ENCODE peak calls at places on chromosomes 5 and 9, in four cellular contexts. B is psoas muscle, A is A549, D is breast epithelium. H is an unnamed sample.

GRCh38 chr5:18553269-18553668 is 919.0 kb downstream of the TAF11L14 start:
- DNase-seq in B (no peak), A (peak; percentile 6), D (no peak), H (no peak)

GRCh38 chr5:149134778-149135169 is 6.5 kb upstream of the ABLIM3 start:
- DNase-seq in B (no peak), D (no peak), A (no peak), H (no peak)

GRCh38 chr5:37665889-37666288 is 174.0 kb downstream of the GDNF start:
- DNase-seq in B (peak; percentile 91), A (no peak), D (no peak), H (no peak)

GRCh38 chr5:176785184-176786145 is 24.9 kb upstream of the UNC5A start:
- DNase-seq in B (no peak), A (no peak), D (no peak), H (no peak)

GRCh38 chr5:17679597-17680187 is 45.4 kb downstream of the TAF11L14 start:
- DNase-seq in D (no peak), B (no peak), A (no peak), H (no peak)

GRCh38 chr5:129807162-129807814 is 59.4 kb downstream of the MINAR2 start:
- DNase-seq in A (no peak), D (no peak), B (no peak), H (no peak)

GRCh38 chr5:63094730-63095129 is 516.1 kb downstream of the LRRC70 start:
- DNase-seq in B (no peak), A (no peak), D (no peak), H (no peak)

GRCh38 chr9:116157436-116158138 is 4.0 kb downstream of the PAPPA start:
- DNase-seq in A (peak; percentile 65), D (no peak), B (no peak), H (no peak)

GRCh38 chr9:100590481-100590880 is 12.6 kb downstream of the CAVIN4 start:
- DNase-seq in A (no peak), D (no peak), B (no peak), H (no peak)

GRCh38 chr9:83707518-83707767 is 315 bp downstream of the UBQLN1 start:
- DNase-seq in B (peak; percentile 93), A (peak; percentile 79), D (peak; percentile 67), H (no peak)

GRCh38 chr5:123800640-123801039 is 288.7 kb downstream of the CSNK1G3 start:
- DNase-seq in A (no peak), B (no peak), D (no peak), H (no peak)

GRCh38 chr9:95048225-95049087 is 269.1 kb downstream of the FANCC start:
- DNase-seq in D (peak; percentile 61), B (peak; percentile 78), A (no peak), H (peak; percentile 46)

GRCh38 chr9:123120131-123120530 is 86.7 kb downstream of the GPR21 start:
- DNase-seq in A (no peak), B (no peak), D (no peak), H (no peak)

GRCh38 chr5:93186031-93186682 is 394.9 kb downstream of the NR2F1-AS1 start:
- DNase-seq in B (no peak), A (no peak), D (no peak), H (no peak)

GRCh38 chr5:122751293-122751753 is 23.6 kb upstream of the SNX2 start:
- DNase-seq in B (no peak), A (no peak), D (peak; percentile 25), H (no peak)

GRCh38 chr5:74422671-74423070 is 217.9 kb downstream of the ENC1 start:
- DNase-seq in D (no peak), B (no peak), A (no peak), H (no peak)

DNA sequence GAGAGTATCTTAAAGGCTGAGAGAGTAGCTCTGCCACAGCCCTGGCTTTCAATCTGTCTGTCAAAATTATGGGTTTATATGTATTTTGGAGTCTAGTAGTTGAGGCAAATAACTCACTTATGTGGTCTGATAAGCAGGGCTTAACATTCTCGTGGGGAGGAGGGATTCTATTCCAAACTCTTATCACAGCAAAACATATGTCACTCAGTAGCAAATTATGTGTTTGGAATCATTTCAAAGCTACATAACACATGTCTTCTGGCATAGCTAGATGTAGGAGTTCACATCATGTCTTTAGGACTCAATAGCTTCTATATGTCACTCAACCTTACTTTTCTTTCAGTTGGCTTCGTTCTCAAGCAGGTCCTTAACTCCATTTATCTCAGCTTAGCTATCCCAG is 144.5 kb upstream of the SEMA6A start:
- DNase-seq in B (no peak), D (no peak), A (no peak), H (no peak)
- H3K9me3 ChIP-seq in B (no peaks in the 10 kb centered on the region), D (no peaks in the 10 kb centered on the region), A (no peaks in the 10 kb centered on the region), H (no peaks in the 10 kb centered on the region)

DNA sequence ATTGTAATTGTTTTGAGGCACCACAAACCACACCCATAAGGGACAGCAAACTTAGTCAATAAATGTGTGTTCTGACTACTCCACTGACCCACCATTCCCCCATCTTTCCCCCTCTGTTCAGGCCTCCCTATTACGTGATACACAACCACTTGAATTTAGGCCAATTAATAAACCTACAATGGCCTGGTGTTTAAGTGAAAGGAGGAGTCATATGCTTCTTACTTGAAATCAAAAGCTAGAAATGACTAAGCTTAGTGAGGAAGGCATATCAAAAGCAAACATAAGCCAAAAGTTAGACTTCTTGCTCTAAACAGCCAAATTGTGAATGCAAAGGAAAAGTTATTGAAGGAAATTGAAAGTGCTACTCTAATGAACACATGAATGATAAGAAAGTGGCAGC is 14.6 kb downstream of the ZBTB43 start:
- DNase-seq in D (no peak), A (no peak), B (no peak), H (no peak)
- H3K9me3 ChIP-seq in D (peaks cover 25% of the 10 kb centered on the region), A (peaks cover 26% of the 10 kb centered on the region), B (peaks cover 11% of the 10 kb centered on the region), H (peaks cover 3% of the 10 kb centered on the region)

DNA sequence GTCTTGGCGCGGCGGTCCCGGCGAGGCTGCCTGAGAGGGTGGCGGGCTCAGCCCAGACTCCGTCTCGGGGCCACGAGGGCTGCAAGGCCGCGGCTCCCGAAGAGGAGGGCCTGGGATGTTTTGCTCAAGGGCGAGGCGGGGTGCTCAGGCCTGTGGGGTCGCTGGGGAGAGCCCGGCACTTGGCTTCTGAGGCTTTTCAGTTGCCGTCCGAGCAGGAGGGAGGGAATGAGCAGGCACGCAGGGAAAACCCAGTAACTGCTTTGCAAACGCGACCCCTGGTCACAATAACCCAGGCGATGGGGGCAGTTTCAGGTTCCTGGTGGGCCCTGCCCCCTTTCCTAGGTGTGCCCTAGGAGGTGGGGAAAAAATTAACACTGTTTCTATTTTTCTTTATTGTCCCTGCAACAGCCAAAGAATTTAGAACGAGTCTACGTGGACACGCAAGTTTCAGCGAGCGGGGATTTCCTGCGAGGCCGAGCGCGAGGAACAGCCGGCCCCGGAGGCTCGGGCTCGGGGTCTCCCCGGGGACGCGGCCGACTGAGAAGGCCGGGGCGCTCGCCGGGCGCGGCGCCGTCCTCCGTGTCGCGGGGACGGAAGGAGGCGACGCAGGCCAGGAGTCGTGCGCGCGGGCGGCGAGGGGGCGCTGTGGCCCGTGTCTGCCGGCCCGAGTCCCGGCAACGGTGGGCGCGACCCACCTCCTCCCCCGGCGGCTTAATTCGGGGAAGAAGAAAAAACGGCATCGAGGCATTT is 3.3 kb upstream of the IRX2 start:
- DNase-seq in B (no peak), A (no peak), D (peak; percentile 45), H (no peak)
- H3K9me3 ChIP-seq in B (no peaks in the 10 kb centered on the region), A (no peaks in the 10 kb centered on the region), D (no peaks in the 10 kb centered on the region), H (no peaks in the 10 kb centered on the region)

DNA sequence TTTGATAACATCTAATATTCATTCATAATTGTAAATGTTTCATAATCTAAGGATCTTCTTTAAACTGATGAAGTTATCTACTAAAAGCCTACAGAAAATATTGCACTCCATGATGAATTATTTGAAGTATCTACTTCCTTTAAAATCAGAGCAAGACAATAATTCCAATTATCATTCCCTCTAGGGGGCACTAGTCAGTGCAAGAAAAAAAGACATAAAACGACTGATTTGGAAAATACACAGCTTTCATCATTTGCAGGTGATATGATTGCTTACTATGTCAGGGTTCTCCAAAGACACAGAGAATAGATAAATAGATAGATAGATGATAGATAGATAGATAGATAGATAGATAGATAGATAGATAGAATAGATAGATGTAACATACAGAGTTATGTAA is 13.5 kb upstream of the GRM6 start:
- DNase-seq in B (no peak), A (no peak), D (no peak), H (no peak)
- H3K9me3 ChIP-seq in B (peaks cover 30% of the 10 kb centered on the region), A (peaks cover 12% of the 10 kb centered on the region), D (peaks cover 51% of the 10 kb centered on the region), H (no peaks in the 10 kb centered on the region)

DNA sequence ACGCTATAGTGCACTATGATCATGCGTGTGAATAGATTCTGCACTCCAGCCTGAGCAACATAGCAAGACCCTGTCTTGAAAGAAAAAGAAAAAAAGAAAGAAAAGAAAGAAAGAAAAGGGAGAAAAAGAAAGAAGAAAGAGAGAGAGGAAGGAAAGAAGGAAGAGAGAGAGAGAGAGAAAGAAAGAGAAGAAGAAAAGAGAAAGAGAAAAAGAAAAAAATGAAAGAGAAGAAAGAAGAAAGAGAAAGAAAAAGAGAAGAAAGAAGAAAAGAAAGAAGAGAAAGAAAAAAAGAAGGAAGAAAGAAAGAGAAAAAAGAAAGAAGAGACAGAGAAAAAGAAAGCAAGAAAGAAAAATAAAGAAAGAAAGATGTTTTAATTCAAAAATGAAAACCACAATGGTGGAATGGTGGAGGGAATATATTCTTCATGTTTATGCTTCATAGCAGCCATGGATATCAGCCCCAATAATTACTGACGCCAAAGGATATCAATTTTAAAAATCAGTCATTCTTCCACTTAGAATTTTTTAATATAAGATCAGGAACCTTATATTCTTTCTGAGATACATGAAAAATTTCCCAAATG is 168.7 kb upstream of the TBCA start:
- DNase-seq in B (no peak), D (no peak), A (no peak), H (no peak)
- H3K9me3 ChIP-seq in B (no peaks in the 10 kb centered on the region), D (no peaks in the 10 kb centered on the region), A (no peaks in the 10 kb centered on the region), H (no peaks in the 10 kb centered on the region)

DNA sequence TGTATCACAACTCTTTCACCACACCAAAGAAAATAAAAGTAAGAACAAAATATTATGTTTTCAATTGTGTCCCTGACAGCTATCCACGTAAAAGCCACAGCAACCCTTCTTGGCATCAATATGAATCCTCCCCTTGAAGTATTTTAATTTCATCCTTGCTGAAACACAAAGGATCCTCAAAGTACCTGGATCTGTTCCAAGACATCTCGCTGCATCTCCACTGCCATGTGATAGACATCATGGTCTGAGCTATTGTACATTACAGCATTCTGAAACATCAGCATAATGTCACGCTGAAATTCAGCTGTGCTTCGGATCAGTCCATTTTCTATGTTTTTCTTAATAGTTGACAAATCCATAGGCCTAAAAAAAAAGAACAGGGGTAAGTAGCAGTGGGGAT is 17.7 kb downstream of the BRD8 start:
- DNase-seq in D (no peak), B (no peak), A (no peak), H (no peak)
- H3K9me3 ChIP-seq in D (no peaks in the 10 kb centered on the region), B (no peaks in the 10 kb centered on the region), A (no peaks in the 10 kb centered on the region), H (no peaks in the 10 kb centered on the region)

GRCh38 chr9:35495984-35496383 is 6.1 kb downstream of the RUSC2 start:
- DNase-seq in A (no peak), D (no peak), B (no peak), H (no peak)
- H3K9me3 ChIP-seq in A (peaks cover 18% of the 10 kb centered on the region), D (no peaks in the 10 kb centered on the region), B (no peaks in the 10 kb centered on the region), H (no peaks in the 10 kb centered on the region)

DNA sequence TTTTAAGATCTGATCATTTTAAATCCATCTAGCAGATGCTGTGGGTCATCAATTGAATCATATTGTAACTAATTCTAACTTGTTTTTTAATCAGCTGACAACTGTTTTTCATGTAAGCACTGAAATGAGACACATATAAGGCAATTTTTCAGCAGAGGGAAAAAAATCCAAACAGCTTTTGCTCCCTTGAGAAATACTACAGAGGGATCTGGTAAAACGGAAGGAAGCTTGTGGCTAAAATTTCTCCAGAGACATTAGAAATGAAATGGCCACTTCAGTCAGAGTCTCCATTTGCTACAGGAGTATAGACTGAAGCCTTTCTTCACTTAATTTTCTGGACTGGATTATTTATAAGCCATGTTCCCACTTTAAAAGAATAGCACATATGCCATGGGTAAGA is 385.9 kb downstream of the MAN2A1 start:
- DNase-seq in B (no peak), D (no peak), A (no peak), H (no peak)
- H3K9me3 ChIP-seq in B (peaks cover 6% of the 10 kb centered on the region), D (peaks cover 14% of the 10 kb centered on the region), A (no peaks in the 10 kb centered on the region), H (peaks cover 2% of the 10 kb centered on the region)